ENCODE peak calls at places on chromosomes 4 and X, in seven cellular contexts. Z, O, S, C, K, D and U are unnamed samples.
A peak's percentile ranks its signal among the peaks of the same experiment; 100 is the strongest.

GRCh38 chrX:108071578-108071977 is 19.8 kb downstream of the PSMD10 start:
- DNase-seq in Z (no peak), D (no peak), K (no peak), C (no peak), O (no peak), S (no peak), U (no peak)

GRCh38 chr4:59597536-59598232 is 1602.4 kb upstream of the ADGRL3 start:
- DNase-seq in D (no peak), Z (no peak), C (no peak), S (no peak), K (no peak), O (no peak), U (no peak)

GRCh38 chr4:46886711-46887110 is 22.3 kb downstream of the COX7B2 start:
- DNase-seq in K (no peak), O (peak; percentile 21), D (peak; percentile 8), C (no peak), S (no peak), Z (no peak), U (no peak)

GRCh38 chrX:49041683-49042529 is 1.3 kb downstream of the TFE3 start:
- DNase-seq in S (no peak), D (no peak), K (no peak), Z (peak; percentile 30), O (peak; percentile 52), C (no peak), U (no peak)

GRCh38 chr4:11670304-11670703 is 241.6 kb upstream of the HS3ST1 start:
- DNase-seq in O (no peak), Z (no peak), S (no peak), K (no peak), C (no peak), D (no peak), U (no peak)

GRCh38 chr4:71163317-71163716 is 169.9 kb downstream of the DCK start:
- DNase-seq in O (no peak), Z (no peak), D (no peak), S (no peak), C (no peak), K (no peak), U (no peak)

GRCh38 chr4:129384974-129385373 is 289.0 kb downstream of the C4orf33 start:
- DNase-seq in S (no peak), Z (no peak), D (peak; percentile 46), O (peak; percentile 7), K (no peak), C (no peak), U (no peak)

GRCh38 chr4:148284526-148285193 is 157.6 kb downstream of the NR3C2 start:
- DNase-seq in C (no peak), Z (no peak), O (no peak), D (no peak), S (no peak), K (no peak), U (no peak)

GRCh38 chrX:105461013-105461412 is 240.5 kb upstream of the TEX13A start:
- DNase-seq in O (no peak), K (no peak), D (no peak), Z (no peak), S (no peak), C (no peak), U (no peak)

GRCh38 chrX:84248226-84248625 is 60.2 kb upstream of the RPS6KA6 start:
- DNase-seq in D (no peak), Z (no peak), O (peak; percentile 25), S (no peak), C (no peak), K (no peak), U (no peak)

GRCh38 chr4:95304898-95305297 is 243.9 kb downstream of the UNC5C start:
- DNase-seq in Z (no peak), K (no peak), C (no peak), O (peak; percentile 29), S (peak; percentile 26), D (no peak), U (no peak)

GRCh38 chr4:112453321-112453720 is 62.7 kb downstream of the NEUROG2 start:
- DNase-seq in O (no peak), S (no peak), C (no peak), D (no peak), Z (no peak), K (no peak), U (no peak)

GRCh38 chr4:24473309-24473721 is 111.0 kb downstream of the DHX15 start:
- DNase-seq in D (no peak), C (no peak), S (peak; percentile 38), Z (peak; percentile 23), K (no peak), O (peak; percentile 36), U (no peak)

GRCh38 chr4:128660361-128660964 is 149.0 kb upstream of the JADE1 start:
- DNase-seq in D (no peak), S (no peak), O (peak; percentile 77), Z (no peak), C (no peak), K (no peak), U (no peak)

GRCh38 chr4:106315476-106315967 is 487 bp downstream of the TBCK start:
- DNase-seq in D (peak; percentile 69), S (peak; percentile 15), K (no peak), O (peak; percentile 18), Z (no peak), C (no peak), U (no peak)

GRCh38 chr4:171534391-171534790 is 278.8 kb upstream of the GALNTL6 start:
- DNase-seq in C (no peak), S (no peak), D (no peak), K (no peak), O (no peak), Z (no peak), U (no peak)

GRCh38 chrX:135595543-135595942 is 75.1 kb downstream of the INTS6L start:
- DNase-seq in C (no peak), K (no peak), O (no peak), Z (no peak), S (no peak), D (no peak), U (no peak)

GRCh38 chr4:117326091-117326490 is 240.7 kb upstream of the TRAM1L1 start:
- DNase-seq in O (no peak), D (no peak), S (no peak), C (no peak), K (no peak), Z (no peak), U (no peak)

GRCh38 chrX:55908685-55909212 is 191.2 kb downstream of the RRAGB start:
- DNase-seq in K (no peak), Z (no peak), C (no peak), O (peak; percentile 4), S (peak; percentile 42), D (peak; percentile 7), U (no peak)

GRCh38 chrX:136221851-136222513 is 29.2 kb downstream of the MAP7D3 start:
- DNase-seq in D (no peak), K (no peak), Z (no peak), C (no peak), O (no peak), S (no peak), U (no peak)

GRCh38 chr4:76732246-76732645 is 165.7 kb downstream of the SOWAHB start:
- DNase-seq in Z (no peak), C (no peak), K (no peak), S (no peak), D (no peak), O (no peak), U (no peak)

GRCh38 chr4:153005914-153006381 is 69.8 kb downstream of the FHDC1 start:
- DNase-seq in D (no peak), K (no peak), Z (no peak), C (no peak), O (no peak), S (no peak), U (no peak)

GRCh38 chr4:24516926-24517325 is 67.4 kb downstream of the DHX15 start:
- DNase-seq in D (no peak), O (no peak), S (no peak), K (no peak), Z (no peak), C (no peak), U (no peak)

GRCh38 chrX:75230296-75230695 is 43.6 kb upstream of the UPRT start:
- DNase-seq in C (no peak), Z (no peak), D (no peak), O (no peak), K (no peak), S (no peak), U (no peak)

GRCh38 chr4:99859618-99860017 is 34.6 kb downstream of the LAMTOR3 start:
- DNase-seq in C (no peak), Z (no peak), D (no peak), K (no peak), O (no peak), S (no peak), U (no peak)

GRCh38 chrX:124001581-124001980 is 40.1 kb downstream of the STAG2 start:
- DNase-seq in Z (no peak), S (no peak), C (no peak), D (no peak), K (no peak), O (no peak), U (no peak)